ENCODE peak calls at places on chromosomes 7 and 10, in five cellular contexts. One of them, this sample, is unnamed.

GRCh38 chr10:115963848-115964247 is 309.2 kb downstream of the GFRA1 start:
- DNase-seq in fibroblast of lung: no peak
- DNase-seq in thoracic aorta: no peak
- DNase-seq in tibial nerve: no peak
- DNase-seq in ovary: no peak
- DNase-seq in this sample: no peak

GRCh38 chr10:6445671-6446278 is 134.3 kb downstream of the PRKCQ start:
- DNase-seq in tibial nerve: no peak
- DNase-seq in fibroblast of lung: peak
- DNase-seq in thoracic aorta: no peak
- DNase-seq in ovary: peak
- DNase-seq in this sample: peak

GRCh38 chr10:85319826-85320225 is 991.4 kb downstream of the CCSER2 start:
- DNase-seq in thoracic aorta: no peak
- DNase-seq in tibial nerve: no peak
- DNase-seq in ovary: no peak
- DNase-seq in fibroblast of lung: no peak
- DNase-seq in this sample: no peak

GRCh38 chr7:33072471-33072870 is 9.9 kb upstream of the NT5C3A start:
- DNase-seq in tibial nerve: no peak
- DNase-seq in ovary: no peak
- DNase-seq in fibroblast of lung: peak
- DNase-seq in thoracic aorta: no peak
- DNase-seq in this sample: peak

GRCh38 chr10:3779146-3779707 is 5.8 kb downstream of the KLF6 start:
- DNase-seq in ovary: no peak
- DNase-seq in tibial nerve: no peak
- DNase-seq in thoracic aorta: no peak
- DNase-seq in fibroblast of lung: peak
- DNase-seq in this sample: no peak

GRCh38 chr10:115092555-115093285 is 445 bp upstream of the ATRNL1 start:
- DNase-seq in ovary: peak
- DNase-seq in fibroblast of lung: peak
- DNase-seq in tibial nerve: no peak
- DNase-seq in thoracic aorta: no peak
- DNase-seq in this sample: no peak

GRCh38 chr7:44985900-44986217 is 7.0 kb upstream of the MYO1G start:
- DNase-seq in thoracic aorta: no peak
- DNase-seq in ovary: no peak
- DNase-seq in fibroblast of lung: no peak
- DNase-seq in tibial nerve: no peak
- DNase-seq in this sample: no peak

GRCh38 chr10:120490288-120490687 is 33.3 kb downstream of the PLPP4 start:
- DNase-seq in ovary: no peak
- DNase-seq in tibial nerve: no peak
- DNase-seq in fibroblast of lung: no peak
- DNase-seq in thoracic aorta: no peak
- DNase-seq in this sample: no peak

GRCh38 chr10:6195376-6195775 is 7.4 kb upstream of the PFKFB3 start:
- DNase-seq in thoracic aorta: peak
- DNase-seq in ovary: peak
- DNase-seq in tibial nerve: no peak
- DNase-seq in fibroblast of lung: no peak
- DNase-seq in this sample: no peak

GRCh38 chr10:60382946-60383681 is 6.6 kb downstream of the ANK3 start:
- DNase-seq in thoracic aorta: no peak
- DNase-seq in ovary: no peak
- DNase-seq in fibroblast of lung: peak
- DNase-seq in tibial nerve: no peak
- DNase-seq in this sample: peak

GRCh38 chr10:100364735-100365391 is 17.8 kb downstream of the SCD start:
- DNase-seq in tibial nerve: no peak
- DNase-seq in thoracic aorta: no peak
- DNase-seq in ovary: peak
- DNase-seq in fibroblast of lung: peak
- DNase-seq in this sample: peak

GRCh38 chr10:132136097-132136521 is 50.6 kb upstream of the DPYSL4 start:
- DNase-seq in thoracic aorta: no peak
- DNase-seq in fibroblast of lung: no peak
- DNase-seq in ovary: peak
- DNase-seq in tibial nerve: no peak
- DNase-seq in this sample: no peak

GRCh38 chr7:85065888-85066485 is 120.9 kb downstream of the SEMA3D start:
- DNase-seq in fibroblast of lung: peak
- DNase-seq in ovary: no peak
- DNase-seq in thoracic aorta: no peak
- DNase-seq in tibial nerve: no peak
- DNase-seq in this sample: no peak

GRCh38 chr7:101934618-101935017 is 117.2 kb downstream of the CUX1 start:
- DNase-seq in ovary: no peak
- DNase-seq in tibial nerve: no peak
- DNase-seq in thoracic aorta: no peak
- DNase-seq in fibroblast of lung: no peak
- DNase-seq in this sample: no peak

GRCh38 chr7:64636386-64636785 is 29.5 kb upstream of the ZNF107 start:
- DNase-seq in tibial nerve: no peak
- DNase-seq in fibroblast of lung: no peak
- DNase-seq in ovary: no peak
- DNase-seq in thoracic aorta: no peak
- DNase-seq in this sample: no peak

GRCh38 chr10:76939862-76940495 is 697.6 kb downstream of the KCNMA1 start:
- DNase-seq in tibial nerve: no peak
- DNase-seq in fibroblast of lung: no peak
- DNase-seq in ovary: no peak
- DNase-seq in thoracic aorta: no peak
- DNase-seq in this sample: no peak

GRCh38 chr10:77836299-77836820 is 90.2 kb downstream of the DLG5 start:
- DNase-seq in fibroblast of lung: peak
- DNase-seq in thoracic aorta: no peak
- DNase-seq in ovary: no peak
- DNase-seq in tibial nerve: peak
- DNase-seq in this sample: no peak

GRCh38 chr7:80087051-80087767 is 47.4 kb upstream of the GNAI1 start:
- DNase-seq in ovary: no peak
- DNase-seq in thoracic aorta: no peak
- DNase-seq in fibroblast of lung: peak
- DNase-seq in tibial nerve: no peak
- DNase-seq in this sample: no peak

GRCh38 chr7:24756545-24756988 is 697 bp downstream of the GSDME start:
- DNase-seq in thoracic aorta: no peak
- DNase-seq in fibroblast of lung: no peak
- DNase-seq in tibial nerve: no peak
- DNase-seq in ovary: no peak
- DNase-seq in this sample: peak

GRCh38 chr7:5699467-5699866 is 82.0 kb downstream of the RNF216 start:
- DNase-seq in ovary: no peak
- DNase-seq in tibial nerve: no peak
- DNase-seq in fibroblast of lung: no peak
- DNase-seq in thoracic aorta: no peak
- DNase-seq in this sample: no peak

GRCh38 chr7:117132385-117133120 is 179.3 kb downstream of the ST7 start:
- DNase-seq in ovary: no peak
- DNase-seq in thoracic aorta: no peak
- DNase-seq in fibroblast of lung: peak
- DNase-seq in tibial nerve: no peak
- DNase-seq in this sample: peak

GRCh38 chr7:76383089-76383944 is 24.5 kb upstream of the YWHAG start:
- DNase-seq in fibroblast of lung: no peak
- DNase-seq in thoracic aorta: no peak
- DNase-seq in tibial nerve: no peak
- DNase-seq in ovary: no peak
- DNase-seq in this sample: peak

GRCh38 chr7:1977876-1978441 is 254.8 kb downstream of the MAD1L1 start:
- DNase-seq in thoracic aorta: no peak
- DNase-seq in fibroblast of lung: no peak
- DNase-seq in tibial nerve: no peak
- DNase-seq in ovary: no peak
- DNase-seq in this sample: no peak

GRCh38 chr10:80588506-80589020 is 50.9 kb downstream of the SH2D4B start:
- DNase-seq in ovary: no peak
- DNase-seq in tibial nerve: no peak
- DNase-seq in thoracic aorta: no peak
- DNase-seq in fibroblast of lung: no peak
- DNase-seq in this sample: no peak
- TF ChIP-seq CTCF in ovary: no peak
- TF ChIP-seq CTCF in tibial nerve: no peak
- TF ChIP-seq CTCF in thoracic aorta: no peak
- TF ChIP-seq CTCF in fibroblast of lung: no peak
- TF ChIP-seq CTCF in this sample: no peak

DNA sequence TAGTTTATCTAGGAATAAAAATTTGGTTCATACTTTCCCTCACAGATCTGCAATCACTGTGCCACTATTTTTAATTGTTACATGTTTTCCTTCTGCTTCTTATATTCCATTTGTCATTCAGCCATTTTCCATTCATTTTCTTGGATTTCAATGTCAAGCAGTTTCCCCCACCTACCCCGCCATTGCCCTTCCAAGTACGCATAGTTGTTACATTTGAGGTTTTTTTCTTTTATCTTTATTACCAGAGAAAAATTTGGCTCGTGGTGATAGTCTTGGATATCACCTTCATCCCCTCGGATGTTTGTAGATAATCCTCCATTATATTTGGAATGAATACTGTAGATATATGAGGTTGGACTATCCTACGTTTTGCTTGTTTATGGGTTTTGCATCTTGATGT is 159.7 kb downstream of the CRPPA start:
- DNase-seq in fibroblast of lung: no peak
- DNase-seq in thoracic aorta: no peak
- DNase-seq in tibial nerve: no peak
- DNase-seq in ovary: no peak
- DNase-seq in this sample: no peak
- H3K27ac ChIP-seq in fibroblast of lung: no peak
- H3K27ac ChIP-seq in thoracic aorta: no peak
- H3K27ac ChIP-seq in tibial nerve: no peak
- H3K27ac ChIP-seq in ovary: no peak
- H3K27ac ChIP-seq in this sample: no peak

GRCh38 chr7:7640221-7641128 is at the start of gene UMAD1:
- DNase-seq in thoracic aorta: peak
- DNase-seq in ovary: peak
- DNase-seq in tibial nerve: peak
- DNase-seq in fibroblast of lung: peak
- DNase-seq in this sample: peak
- TF ChIP-seq CTCF in thoracic aorta: no peak
- TF ChIP-seq CTCF in ovary: no peak
- TF ChIP-seq CTCF in tibial nerve: no peak
- TF ChIP-seq CTCF in fibroblast of lung: no peak
- TF ChIP-seq CTCF in this sample: no peak

DNA sequence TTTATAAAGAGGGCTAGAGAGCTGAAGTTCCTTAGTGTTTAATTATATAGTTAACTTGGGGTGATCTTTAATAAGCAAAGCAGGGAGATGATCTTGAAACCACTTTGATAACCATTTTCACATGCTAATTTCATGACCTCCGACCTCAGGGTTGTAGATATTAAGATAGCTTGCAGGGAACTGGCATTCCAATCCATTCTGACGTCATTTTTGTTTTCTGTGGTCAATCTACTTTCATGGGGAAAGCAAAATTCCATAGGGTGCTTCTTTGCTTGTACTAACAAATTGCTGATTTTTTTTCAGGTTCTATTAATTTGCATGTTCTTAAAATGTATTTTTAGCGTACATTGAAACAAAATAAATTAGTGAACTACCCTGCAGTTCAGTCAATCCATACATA is 139.3 kb downstream of the CDCA7L start:
- DNase-seq in tibial nerve: no peak
- DNase-seq in thoracic aorta: no peak
- DNase-seq in ovary: no peak
- DNase-seq in fibroblast of lung: no peak
- DNase-seq in this sample: no peak
- H3K27ac ChIP-seq in tibial nerve: no peak
- H3K27ac ChIP-seq in thoracic aorta: no peak
- H3K27ac ChIP-seq in ovary: no peak
- H3K27ac ChIP-seq in fibroblast of lung: no peak
- H3K27ac ChIP-seq in this sample: no peak

This sample was measured in RWPE1.